ENCODE peak calls at places on chromosomes 13 and 19, in five cellular contexts. Z is suprapubic skin, K is breast epithelium, Y is sigmoid colon, L is GM12878. O is an unnamed sample.

GRCh38 chr19:29587518-29587986 is 18.5 kb upstream of the POP4 start:
- DNase-seq in Z (no peak), K (no peak), Y (no peak), L (peak), O (no peak)

GRCh38 chr13:85798999-85799646 is at the start of gene SLITRK6:
- DNase-seq in Z (no peak), K (no peak), Y (no peak), L (no peak), O (no peak)

GRCh38 chr13:43244482-43244881 is 221.1 kb downstream of the DNAJC15 start:
- DNase-seq in Z (no peak), K (no peak), Y (no peak), L (no peak), O (peak)

GRCh38 chr13:34156841-34157365 is 339.0 kb downstream of the RFC3 start:
- DNase-seq in Z (no peak), K (peak), Y (peak), L (peak), O (no peak)

GRCh38 chr19:18496167-18496979 is 25.5 kb downstream of the ELL start:
- DNase-seq in Z (no peak), K (no peak), Y (no peak), L (no peak), O (no peak)

GRCh38 chr19:51185069-51185867 is 39.6 kb upstream of the CD33 start:
- DNase-seq in Z (no peak), K (no peak), Y (no peak), L (no peak), O (no peak)

GRCh38 chr19:2207991-2208860 is 27.9 kb downstream of the PLEKHJ1 start:
- DNase-seq in Z (peak), K (no peak), Y (peak), L (no peak), O (no peak)

GRCh38 chr13:65768545-65768944 is 1461.6 kb downstream of the PCDH9 start:
- DNase-seq in Z (no peak), K (no peak), Y (no peak), L (no peak), O (no peak)

GRCh38 chr19:54451997-54452396 is 3.0 kb downstream of the LENG8 start:
- DNase-seq in Z (no peak), K (no peak), Y (no peak), L (no peak), O (no peak)

GRCh38 chr19:57719901-57720519 is 7.4 kb downstream of the ZNF671 start:
- DNase-seq in Z (no peak), K (no peak), Y (no peak), L (no peak), O (no peak)

GRCh38 chr13:109918179-109918651 is 131.8 kb upstream of the IRS2 start:
- DNase-seq in Z (no peak), K (no peak), Y (no peak), L (no peak), O (no peak)

GRCh38 chr19:18868380-18869230 is 27.4 kb downstream of the CERS1 start:
- DNase-seq in Z (no peak), K (no peak), Y (no peak), L (no peak), O (no peak)

GRCh38 chr13:82257790-82258507 is 1624.3 kb downstream of the SLITRK1 start:
- DNase-seq in Z (no peak), K (no peak), Y (no peak), L (no peak), O (no peak)

GRCh38 chr13:42354246-42355117 is 82.5 kb downstream of the AKAP11 start:
- DNase-seq in Z (no peak), K (no peak), Y (no peak), L (peak), O (peak)

GRCh38 chr19:23439623-23440022 is 44.4 kb upstream of the ZNF91 start:
- DNase-seq in Z (no peak), K (no peak), Y (no peak), L (no peak), O (peak)

GRCh38 chr13:110722971-110723370 is 9.5 kb downstream of the ING1 start:
- DNase-seq in Z (no peak), K (no peak), Y (no peak), L (no peak), O (no peak)

GRCh38 chr13:92974905-92975429 is 251.6 kb upstream of the GPC6 start:
- DNase-seq in Z (no peak), K (no peak), Y (no peak), L (no peak), O (no peak)

GRCh38 chr19:35027851-35028599 is 2.2 kb upstream of the SCN1B start:
- DNase-seq in Z (no peak), K (no peak), Y (no peak), L (no peak), O (no peak)

GRCh38 chr19:43132696-43133095 is 50.2 kb upstream of the PSG2 start:
- DNase-seq in Z (no peak), K (no peak), Y (no peak), L (no peak), O (no peak)

GRCh38 chr19:45526143-45526542 is 18.9 kb downstream of the VASP start:
- DNase-seq in Z (no peak), K (peak), Y (peak), L (no peak), O (no peak)

GRCh38 chr19:40571005-40571318 is 5.7 kb upstream of the SHKBP1 start:
- DNase-seq in Z (no peak), K (no peak), Y (no peak), L (no peak), O (no peak)

GRCh38 chr19:40571831-40572495 is 4.7 kb upstream of the SHKBP1 start:
- DNase-seq in Z (no peak), K (no peak), Y (no peak), L (no peak), O (no peak)

GRCh38 chr19:40567750-40568494 is 8.8 kb upstream of the SHKBP1 start:
- DNase-seq in Z (no peak), K (no peak), Y (no peak), L (no peak), O (no peak)

GRCh38 chr19:40567040-40567749 is 9.5 kb upstream of the SHKBP1 start:
- DNase-seq in Z (no peak), K (no peak), Y (no peak), L (no peak), O (no peak)

DNA sequence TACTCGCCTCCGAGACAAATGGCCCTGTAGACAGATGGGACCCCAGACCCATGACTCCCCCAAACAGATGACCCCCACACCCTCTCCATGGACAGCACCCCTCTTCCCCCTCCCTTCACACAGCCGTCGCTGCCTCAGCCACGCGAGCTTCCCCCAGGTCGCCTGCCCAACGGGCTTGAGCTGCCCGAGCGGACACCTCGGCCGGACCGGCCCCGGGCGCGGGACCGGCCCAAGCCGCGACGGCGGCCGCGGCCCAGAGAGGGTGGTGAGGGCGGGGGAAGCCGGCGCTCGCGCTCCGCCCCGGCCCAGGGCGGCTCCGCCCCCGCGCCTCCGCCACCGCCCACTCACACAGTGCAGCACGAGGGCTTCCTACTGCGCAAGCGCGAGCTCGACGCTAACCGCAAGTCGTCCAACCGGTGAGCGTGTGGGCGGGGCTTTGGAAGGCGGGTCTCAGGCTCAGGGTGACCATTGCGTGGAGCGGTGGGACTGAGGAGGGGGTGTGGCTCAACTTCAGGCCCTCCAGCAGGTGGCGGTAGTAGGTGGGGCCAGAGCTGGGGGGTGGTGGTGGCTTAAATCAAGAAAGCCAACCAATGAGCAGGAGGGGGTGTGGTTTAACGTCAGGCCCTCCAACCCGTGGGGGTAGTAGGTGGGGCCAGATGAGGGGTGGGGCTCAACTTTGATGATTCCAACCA is 6.2 kb upstream of the SHKBP1 start:
- DNase-seq in Z (peak), K (peak), Y (peak), L (peak), O (peak)
- H3K27ac ChIP-seq in Z (peak), K (peak), Y (peak), L (no peak), O (peak)

GRCh38 chr19:7550987-7551761 is 15.7 kb downstream of the PNPLA6 start:
- DNase-seq in Z (no peak), K (peak), Y (peak), L (no peak), O (no peak)
- H3K4me3 ChIP-seq in Z (peak), K (no peak), Y (peak), L (no peak), O (peak)

GRCh38 chr19:49677232-49677881 is at the start of gene PRMT1:
- DNase-seq in Z (no peak), K (no peak), Y (no peak), L (no peak), O (no peak)

GRCh38 chr19:49676136-49676689 is 858 bp upstream of the PRMT1 start:
- DNase-seq in Z (peak), K (no peak), Y (peak), L (peak), O (no peak)

GRCh38 chr19:49677901-49678674 is 1.0 kb downstream of the PRMT1 start:
- DNase-seq in Z (no peak), K (peak), Y (peak), L (no peak), O (peak)

GRCh38 chr19:49678970-49679831 is 2.1 kb downstream of the PRMT1 start:
- DNase-seq in Z (no peak), K (no peak), Y (no peak), L (no peak), O (no peak)

DNA sequence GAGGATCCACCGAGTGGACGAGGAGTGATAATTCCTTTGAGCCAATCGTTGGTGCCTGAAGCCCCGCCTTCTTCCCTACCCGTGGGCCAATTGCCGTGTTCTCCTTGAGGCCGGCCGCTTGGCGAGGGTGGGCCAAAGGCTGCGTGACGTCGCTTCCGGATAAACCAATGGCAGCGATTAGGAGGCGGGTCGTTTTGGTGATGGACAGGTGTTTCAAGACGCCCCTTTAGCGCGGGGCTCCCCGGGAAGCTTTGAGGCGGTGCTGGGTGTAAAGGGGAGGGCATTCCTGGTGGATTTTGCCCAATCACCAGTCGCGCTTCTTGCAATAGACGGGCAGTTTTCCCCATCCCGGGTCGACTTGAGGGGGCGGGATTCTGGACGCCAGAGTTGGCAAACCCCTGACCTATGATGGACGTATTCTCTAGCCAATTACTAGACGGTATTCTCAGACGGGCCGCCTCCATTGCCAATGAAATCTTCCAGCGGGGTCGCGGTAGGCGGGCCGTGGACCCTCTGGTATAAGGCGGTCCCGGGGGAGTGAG is 310 bp upstream of the PRMT1 start:
- DNase-seq in Z (peak), K (peak), Y (peak), L (peak), O (peak)
- TF ChIP-seq POLR2AphosphoS5 in Z (peak), K (peak), Y (no peak), L (no peak), O (peak)

GRCh38 chr19:782195-783043 is 14.8 kb upstream of the PTBP1 start:
- DNase-seq in Z (no peak), K (no peak), Y (no peak), L (no peak), O (no peak)
- H3K27ac ChIP-seq in Z (peak), K (peak), Y (peak), L (no peak), O (peak)

DNA sequence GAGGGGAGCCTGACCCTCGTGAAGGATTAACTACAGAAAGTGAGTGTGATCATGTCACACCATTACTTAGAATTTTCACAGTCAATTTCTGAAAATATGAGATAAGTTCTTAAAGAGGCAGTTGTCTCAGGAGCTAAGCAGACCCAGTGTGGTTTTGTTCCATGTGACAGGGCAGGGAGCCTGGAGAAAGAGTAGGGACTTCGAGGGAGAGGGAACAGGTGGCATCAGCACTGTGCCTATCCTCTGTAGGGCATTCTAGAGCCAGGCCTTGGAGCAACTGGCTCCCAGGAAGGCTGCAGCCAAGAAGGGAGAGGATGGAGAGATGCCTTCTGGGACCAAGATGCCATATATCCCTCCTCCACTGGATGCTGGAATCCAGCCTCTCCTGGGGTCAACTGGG is 183.0 kb downstream of the TSHZ3 start:
- DNase-seq in Z (no peak), K (no peak), Y (no peak), L (no peak), O (no peak)
- H3K4me3 ChIP-seq in Z (no peak), K (no peak), Y (no peak), L (no peak), O (no peak)

DNA sequence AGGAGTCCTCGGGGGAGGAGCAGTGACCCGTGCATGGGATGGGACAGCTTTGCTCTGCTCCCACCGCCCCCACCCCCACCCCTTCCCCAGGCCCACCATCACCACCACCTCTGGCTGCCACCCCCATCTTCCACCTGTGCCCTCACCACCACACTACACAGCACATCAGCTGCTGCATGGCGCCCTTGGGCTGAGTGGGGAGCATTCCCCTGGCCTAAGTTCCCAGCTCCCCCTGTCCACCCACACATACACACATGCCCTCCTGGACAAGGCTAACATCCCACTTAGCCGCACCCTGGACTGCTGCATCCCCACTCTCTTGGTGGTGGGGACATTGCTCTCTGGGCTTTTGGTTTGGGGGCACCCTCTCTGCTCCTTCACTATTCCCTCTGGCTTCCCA is 46.2 kb upstream of the SGCG start:
- DNase-seq in Z (no peak), K (no peak), Y (no peak), L (no peak), O (no peak)
- TF ChIP-seq POLR2AphosphoS5 in Z (no peak), K (no peak), Y (no peak), L (no peak), O (no peak)

O was measured in esophagus muscularis mucosa.